ENCODE peak calls at places on chromosomes 12 and 14, in nine cellular contexts. H is HT1080; T is left cardiac atrium; Z is amniotic stem cell; N is B cell; U is lung microvascular endothelial cell; E is stimulated activated CD8-positive, alpha-beta memory T cell treated with anti-CD3 and anti-CD28 coated beads, Interleukin-4, amount 100 ng/mL, for 1 hour; J is cardiac muscle cell; B is activated T-cell treated with anti-CD3 and anti-CD28 coated beads for 1 hour. F is an unnamed sample.
A peak's percentile ranks its signal among the peaks of the same experiment; 100 is the strongest.

GRCh38 chr12:112664569-112664968 is 127.0 kb upstream of the RPH3A start:
- DNase-seq in E (no peak), Z (no peak), H (peak; percentile 5), T (no peak), B (no peak), J (peak; percentile 14), N (no peak), U (peak; percentile 34), F (no peak)

GRCh38 chr12:123064356-123064755 is 83.9 kb downstream of the ARL6IP4 start:
- DNase-seq in T (peak; percentile 76), U (no peak), B (no peak), N (no peak), Z (no peak), H (no peak), J (no peak), E (no peak), F (no peak)

GRCh38 chr12:9947674-9948073 is 15.5 kb upstream of the CLEC2A start:
- DNase-seq in U (no peak), H (no peak), E (no peak), N (peak; percentile 40), J (no peak), B (no peak), Z (no peak), T (no peak), F (no peak)

GRCh38 chr12:59134750-59135149 is 214.4 kb upstream of the LRIG3 start:
- DNase-seq in Z (no peak), E (no peak), B (no peak), H (no peak), N (no peak), T (no peak), J (no peak), U (no peak), F (no peak)

GRCh38 chr14:34059037-34059924 is 108.4 kb upstream of the EGLN3 start:
- DNase-seq in Z (no peak), T (no peak), H (no peak), B (no peak), E (no peak), U (no peak), J (no peak), N (no peak), F (no peak)

GRCh38 chr14:73991097-73991496 is 28.0 kb downstream of the ENTPD5 start:
- DNase-seq in U (no peak), J (no peak), N (no peak), Z (no peak), T (no peak), H (no peak), B (no peak), E (no peak), F (no peak)

GRCh38 chr12:50799908-50800307 is 36.0 kb downstream of the ATF1 start:
- DNase-seq in Z (no peak), B (no peak), N (no peak), U (peak; percentile 7), H (no peak), J (peak; percentile 12), T (no peak), E (no peak), F (no peak)

GRCh38 chr14:96502621-96503251 is 554 bp downstream of the PAPOLA start:
- DNase-seq in J (peak; percentile 49), H (peak; percentile 51), N (no peak), T (peak; percentile 69), Z (no peak), U (peak; percentile 65), B (no peak), E (no peak), F (no peak)

GRCh38 chr14:103535081-103535890 is 6.3 kb downstream of the TRMT61A start:
- DNase-seq in E (no peak), Z (no peak), J (no peak), T (peak; percentile 33), N (no peak), U (no peak), H (no peak), B (no peak), F (no peak)

GRCh38 chr12:79838359-79838758 is 96.5 kb downstream of the PPP1R12A start:
- DNase-seq in Z (no peak), H (no peak), B (no peak), T (no peak), E (no peak), U (no peak), J (no peak), N (no peak), F (no peak)

GRCh38 chr14:60215520-60216195 is 33.4 kb upstream of the PPM1A start:
- DNase-seq in B (no peak), N (no peak), E (no peak), T (no peak), H (no peak), Z (no peak), U (no peak), J (no peak), F (no peak)

GRCh38 chr12:49577589-49578315 is 9.8 kb upstream of the MCRS1 start:
- DNase-seq in B (no peak), U (no peak), E (no peak), Z (no peak), H (no peak), N (no peak), T (no peak), J (no peak), F (no peak)

GRCh38 chr12:90888316-90888715 is 66.7 kb downstream of the CCER1 start:
- DNase-seq in T (no peak), J (no peak), N (no peak), U (no peak), B (no peak), E (no peak), H (no peak), Z (no peak), F (no peak)

GRCh38 chr12:89311703-89312293 is 40.5 kb downstream of the DUSP6 start:
- DNase-seq in T (no peak), B (no peak), J (no peak), H (no peak), N (no peak), Z (no peak), U (no peak), E (no peak), F (no peak)